ENCODE peak calls at places on chromosomes 12 and 14, in four cellular contexts. N, G, W and J are unnamed samples.

GRCh38 chr14:99245541-99246511 is 26.2 kb downstream of the BCL11B start:
- DNase-seq in N (no peak), G (no peak), W (no peak), J (no peak)

GRCh38 chr12:4539167-4539870 is 629 bp downstream of the RAD51AP1 start:
- DNase-seq in N (no peak), G (no peak), W (no peak), J (no peak)

GRCh38 chr12:2876431-2877046 is 435 bp downstream of the FOXM1 start:
- DNase-seq in N (no peak), G (no peak), W (no peak), J (no peak)

GRCh38 chr12:115507951-115508722 is 769.4 kb downstream of the MED13L start:
- DNase-seq in N (no peak), G (no peak), W (no peak), J (no peak)

GRCh38 chr14:49220492-49220891 is 365.7 kb downstream of the RPS29 start:
- DNase-seq in N (no peak), G (no peak), W (no peak), J (peak)

GRCh38 chr12:38056701-38057689 is 259.6 kb upstream of the ALG10B start:
- DNase-seq in N (no peak), G (no peak), W (no peak), J (no peak)

GRCh38 chr12:53980448-53981388 is 4.2 kb upstream of the HOXC10 start:
- DNase-seq in N (no peak), G (no peak), W (no peak), J (no peak)

GRCh38 chr12:119695034-119695433 is 27.1 kb downstream of the PRKAB1 start:
- DNase-seq in N (no peak), G (no peak), W (peak), J (no peak)

GRCh38 chr12:11922361-11922760 is 148.4 kb upstream of the BCL2L14 start:
- DNase-seq in N (no peak), G (no peak), W (no peak), J (no peak)

GRCh38 chr12:26564391-26564790 is 268.6 kb downstream of the ITPR2 start:
- DNase-seq in N (no peak), G (no peak), W (peak), J (no peak)

GRCh38 chr12:130954544-130954831 is 781 bp downstream of the ADGRD1 start:
- DNase-seq in N (no peak), G (no peak), W (no peak), J (no peak)
- H3K4me3 ChIP-seq in N (peak), G (no peak), W (no peak), J (no peak)

GRCh38 chr12:89769483-89769818 is 60.8 kb upstream of the ATP2B1 start:
- DNase-seq in N (no peak), G (no peak), W (no peak), J (no peak)
- TF ChIP-seq CTCF in N (no peak), G (no peak), W (peak), J (no peak)

GRCh38 chr14:101458536-101459391 is 102.5 kb upstream of the DIO3 start:
- DNase-seq in N (no peak), G (no peak), W (no peak), J (no peak)
- H3K4me3 ChIP-seq in N (no peak), G (no peak), W (no peak), J (no peak)

GRCh38 chr14:54976316-54976715 is 50.6 kb downstream of the WDHD1 start:
- DNase-seq in N (no peak), G (no peak), W (peak), J (no peak)

GRCh38 chr14:54985156-54985555 is 41.7 kb downstream of the WDHD1 start:
- DNase-seq in N (no peak), G (no peak), W (no peak), J (no peak)

GRCh38 chr14:54979039-54979438 is 47.9 kb downstream of the WDHD1 start:
- DNase-seq in N (no peak), G (no peak), W (no peak), J (no peak)

GRCh38 chr14:54975856-54976255 is 51.0 kb downstream of the WDHD1 start:
- DNase-seq in N (no peak), G (no peak), W (peak), J (no peak)

DNA sequence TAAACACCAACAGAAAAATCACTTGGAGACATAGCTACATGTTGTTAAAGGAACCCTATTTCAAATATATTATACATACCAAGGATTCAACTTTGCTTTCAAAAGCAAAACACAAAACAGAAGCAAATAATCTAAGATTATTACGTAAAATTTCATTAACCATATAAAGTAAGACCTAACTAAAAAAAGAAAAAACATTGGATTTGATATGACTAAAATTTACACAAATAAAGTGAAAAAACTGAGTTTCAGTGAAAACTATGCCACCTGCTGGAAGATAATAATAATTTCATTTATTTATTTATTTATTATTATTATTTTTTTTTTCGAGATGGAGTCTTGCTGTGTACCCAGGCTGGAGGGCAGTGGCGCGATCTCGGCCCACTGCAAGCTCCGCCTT is 45.2 kb downstream of the WDHD1 start:
- DNase-seq in N (no peak), G (no peak), W (no peak), J (no peak)
- TF ChIP-seq CTCF in N (no peak), G (peak), W (no peak), J (no peak)

GRCh38 chr14:88323520-88324199 is 591 bp upstream of the KCNK10 start:
- DNase-seq in N (no peak), G (no peak), W (no peak), J (no peak)
- H3K4me3 ChIP-seq in N (no peak), G (no peak), W (peak), J (no peak)

DNA sequence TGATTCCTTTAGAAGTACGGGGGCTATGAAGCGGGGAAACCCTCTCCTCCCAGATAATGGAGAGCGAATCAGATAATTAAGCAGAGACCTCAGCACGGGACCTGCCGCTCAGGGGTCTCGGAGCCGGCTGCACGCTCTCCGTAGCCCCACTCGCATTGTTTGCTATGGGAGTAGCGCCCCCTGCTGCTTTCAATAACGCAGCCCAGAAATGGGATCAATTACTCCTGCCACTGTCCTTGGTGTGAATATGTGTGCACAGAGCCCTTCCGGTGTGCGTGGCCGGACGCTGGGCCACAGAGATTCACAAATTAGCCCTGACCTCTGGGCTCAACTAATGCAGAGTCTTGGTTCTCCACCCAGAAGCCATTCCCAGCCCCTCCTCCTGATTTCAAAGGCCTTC is 76.4 kb upstream of the TMEM132C start:
- DNase-seq in N (no peak), G (no peak), W (no peak), J (no peak)
- TF ChIP-seq CTCF in N (no peak), G (no peak), W (peak), J (peak)

GRCh38 chr14:92597873-92598548 is 84.4 kb downstream of the RIN3 start:
- DNase-seq in N (no peak), G (no peak), W (no peak), J (no peak)

GRCh38 chr14:92598549-92598905 is 84.9 kb downstream of the RIN3 start:
- DNase-seq in N (no peak), G (no peak), W (no peak), J (no peak)

GRCh38 chr14:92599786-92600185 is 86.2 kb downstream of the RIN3 start:
- DNase-seq in N (no peak), G (no peak), W (no peak), J (no peak)

GRCh38 chr14:92595267-92595666 is 81.7 kb downstream of the RIN3 start:
- DNase-seq in N (no peak), G (no peak), W (no peak), J (no peak)

DNA sequence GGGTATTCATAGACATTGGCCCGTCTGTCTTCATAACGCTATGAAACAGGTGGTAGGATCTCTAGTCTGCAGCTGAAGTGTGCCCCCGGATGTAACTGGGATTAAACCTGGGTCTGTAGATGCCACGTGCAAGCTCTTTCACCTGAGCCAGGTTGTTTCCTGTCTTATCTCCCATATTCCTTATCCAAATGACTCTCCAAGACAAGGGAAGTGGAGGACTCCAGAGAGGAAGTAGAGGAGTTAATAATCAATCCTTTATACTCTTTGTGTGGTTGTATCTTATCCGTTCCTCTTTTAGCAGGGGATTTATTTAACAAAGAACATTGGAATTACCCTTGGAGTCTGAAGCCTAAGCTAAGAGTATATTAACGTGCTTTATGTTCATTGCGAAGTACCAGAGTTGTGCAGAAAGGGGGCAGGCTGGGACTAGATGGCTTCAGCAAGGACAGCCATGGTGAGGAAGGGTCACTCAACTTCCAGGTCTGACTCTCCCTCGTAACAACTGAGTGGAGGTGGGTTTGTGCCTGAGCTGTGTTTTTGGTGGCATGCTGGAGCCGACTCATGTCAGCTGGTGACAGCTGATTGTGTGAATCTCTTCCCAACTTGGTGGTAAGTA is 82.9 kb downstream of the RIN3 start:
- DNase-seq in N (no peak), G (no peak), W (no peak), J (no peak)
- H3K4me3 ChIP-seq in N (no peak), G (no peak), W (no peak), J (no peak)

DNA sequence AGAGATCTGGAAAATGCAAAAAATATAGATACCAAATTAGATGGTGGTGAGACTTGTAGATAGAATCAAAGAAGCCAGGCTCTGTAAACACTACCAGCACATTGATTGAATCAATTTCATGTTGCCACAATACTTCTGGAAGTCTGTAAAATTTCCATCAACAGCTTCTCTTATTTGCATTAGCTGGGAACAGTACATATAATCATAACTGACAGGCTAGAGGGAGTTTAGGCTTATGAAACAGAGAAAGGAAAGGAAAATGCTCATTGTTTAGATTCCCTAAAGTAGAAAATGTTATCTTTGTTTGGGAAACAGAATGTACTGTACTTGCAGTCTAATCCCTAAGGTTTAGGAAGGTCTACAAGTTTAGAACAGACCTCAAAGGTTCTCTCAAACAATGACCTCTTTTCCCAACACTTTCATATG is 335.2 kb downstream of the CEP128 start:
- DNase-seq in N (no peak), G (no peak), W (no peak), J (peak)
- TF ChIP-seq CTCF in N (no peak), G (no peak), W (no peak), J (no peak)